ENCODE peak calls at places on chromosomes 12 and 14, in four cellular contexts. One of them, this sample, is unnamed.
A peak's percentile ranks its signal among the peaks of the same experiment; 100 is the strongest.

GRCh38 chr12:19894049-19894448 is 454.8 kb downstream of the AEBP2 start:
- DNase-seq in GM23248: peak; percentile 70
- DNase-seq in small intestine: no peak
- DNase-seq in iPS DF 6.9: no peak
- DNase-seq in this sample: no peak

GRCh38 chr14:99441157-99441870 is 39.3 kb downstream of the SETD3 start:
- DNase-seq in GM23248: no peak
- DNase-seq in small intestine: no peak
- DNase-seq in iPS DF 6.9: no peak
- DNase-seq in this sample: no peak

GRCh38 chr14:68506021-68506644 is 286.7 kb downstream of the ZFP36L1 start:
- DNase-seq in iPS DF 6.9: no peak
- DNase-seq in GM23248: peak; percentile 85
- DNase-seq in small intestine: no peak
- DNase-seq in this sample: no peak

GRCh38 chr14:105365681-105366080 is 32.7 kb upstream of the TEX22 start:
- DNase-seq in GM23248: no peak
- DNase-seq in small intestine: no peak
- DNase-seq in iPS DF 6.9: no peak
- DNase-seq in this sample: no peak

GRCh38 chr12:9909724-9910123 is 22.4 kb downstream of the CLEC2A start:
- DNase-seq in GM23248: no peak
- DNase-seq in iPS DF 6.9: no peak
- DNase-seq in small intestine: no peak
- DNase-seq in this sample: no peak

GRCh38 chr14:35341454-35342159 is 49.4 kb downstream of the PSMA6 start:
- DNase-seq in GM23248: peak; percentile 94
- DNase-seq in iPS DF 6.9: no peak
- DNase-seq in small intestine: peak; percentile 98
- DNase-seq in this sample: peak; percentile 98

GRCh38 chr12:65668981-65669695 is 155.1 kb upstream of the HMGA2 start:
- DNase-seq in iPS DF 6.9: no peak
- DNase-seq in small intestine: no peak
- DNase-seq in GM23248: peak; percentile 24
- DNase-seq in this sample: no peak

GRCh38 chr14:100398044-100398443 is 74.9 kb downstream of the SLC25A47 start:
- DNase-seq in small intestine: peak; percentile 82
- DNase-seq in iPS DF 6.9: no peak
- DNase-seq in GM23248: no peak
- DNase-seq in this sample: peak; percentile 67

GRCh38 chr14:101552786-101553231 is 8.5 kb upstream of the DIO3 start:
- DNase-seq in GM23248: no peak
- DNase-seq in iPS DF 6.9: no peak
- DNase-seq in small intestine: peak; percentile 5
- DNase-seq in this sample: peak; percentile 46

GRCh38 chr12:113086249-113087164 is 30.0 kb downstream of the DTX1 start:
- DNase-seq in GM23248: no peak
- DNase-seq in iPS DF 6.9: no peak
- DNase-seq in small intestine: peak; percentile 32
- DNase-seq in this sample: no peak

GRCh38 chr12:102965281-102966155 is 8.0 kb downstream of the ASCL1 start:
- DNase-seq in small intestine: no peak
- DNase-seq in GM23248: no peak
- DNase-seq in iPS DF 6.9: no peak
- DNase-seq in this sample: no peak

GRCh38 chr12:88472248-88472647 is 108.0 kb downstream of the KITLG start:
- DNase-seq in small intestine: no peak
- DNase-seq in GM23248: peak; percentile 38
- DNase-seq in iPS DF 6.9: no peak
- DNase-seq in this sample: no peak

GRCh38 chr12:93912086-93912733 is 235.0 kb downstream of the CRADD start:
- DNase-seq in GM23248: no peak
- DNase-seq in iPS DF 6.9: no peak
- DNase-seq in small intestine: peak; percentile 72
- DNase-seq in this sample: no peak

GRCh38 chr12:67690656-67691055 is 42.1 kb downstream of the DYRK2 start:
- DNase-seq in GM23248: no peak
- DNase-seq in iPS DF 6.9: no peak
- DNase-seq in small intestine: no peak
- DNase-seq in this sample: no peak

GRCh38 chr12:24739094-24739779 is 209.7 kb downstream of the BCAT1 start:
- DNase-seq in small intestine: no peak
- DNase-seq in iPS DF 6.9: no peak
- DNase-seq in GM23248: no peak
- DNase-seq in this sample: no peak

GRCh38 chr14:90781344-90781761 is 34.9 kb downstream of the TTC7B start:
- DNase-seq in small intestine: no peak
- DNase-seq in iPS DF 6.9: no peak
- DNase-seq in GM23248: peak; percentile 85
- DNase-seq in this sample: no peak

GRCh38 chr14:99731536-99732435 is 47.7 kb downstream of the CYP46A1 start:
- DNase-seq in iPS DF 6.9: no peak
- DNase-seq in GM23248: no peak
- DNase-seq in small intestine: no peak
- DNase-seq in this sample: no peak

GRCh38 chr14:80845877-80846276 is 95.7 kb downstream of the CEP128 start:
- DNase-seq in GM23248: no peak
- DNase-seq in small intestine: no peak
- DNase-seq in iPS DF 6.9: no peak
- DNase-seq in this sample: no peak

GRCh38 chr12:15591811-15592210 is 197.4 kb downstream of the EPS8 start:
- DNase-seq in small intestine: no peak
- DNase-seq in iPS DF 6.9: no peak
- DNase-seq in GM23248: no peak
- DNase-seq in this sample: no peak

GRCh38 chr14:69780952-69781351 is 14.0 kb downstream of the SRSF5 start:
- DNase-seq in small intestine: no peak
- DNase-seq in GM23248: no peak
- DNase-seq in iPS DF 6.9: no peak
- DNase-seq in this sample: no peak

GRCh38 chr14:69784942-69785341 is 12.1 kb downstream of the SLC10A1 start:
- DNase-seq in iPS DF 6.9: no peak
- DNase-seq in small intestine: no peak
- DNase-seq in GM23248: no peak
- DNase-seq in this sample: no peak

GRCh38 chr14:69779088-69779487 is 12.1 kb downstream of the SRSF5 start:
- DNase-seq in GM23248: no peak
- DNase-seq in iPS DF 6.9: no peak
- DNase-seq in small intestine: no peak
- DNase-seq in this sample: no peak

GRCh38 chr14:69776875-69777453 is 10.0 kb downstream of the SRSF5 start:
- DNase-seq in GM23248: no peak
- DNase-seq in small intestine: no peak
- DNase-seq in iPS DF 6.9: no peak
- DNase-seq in this sample: no peak

GRCh38 chr14:69780092-69780491 is 13.2 kb downstream of the SRSF5 start:
- DNase-seq in iPS DF 6.9: no peak
- DNase-seq in GM23248: no peak
- DNase-seq in small intestine: no peak
- DNase-seq in this sample: no peak
- H3K36me3 ChIP-seq in iPS DF 6.9: peaks cover 4% of the 10 kb centered on the region
- H3K36me3 ChIP-seq in GM23248: peaks cover 47% of the 10 kb centered on the region
- H3K36me3 ChIP-seq in small intestine: peaks cover 17% of the 10 kb centered on the region
- H3K36me3 ChIP-seq in this sample: peaks cover 8% of the 10 kb centered on the region

DNA sequence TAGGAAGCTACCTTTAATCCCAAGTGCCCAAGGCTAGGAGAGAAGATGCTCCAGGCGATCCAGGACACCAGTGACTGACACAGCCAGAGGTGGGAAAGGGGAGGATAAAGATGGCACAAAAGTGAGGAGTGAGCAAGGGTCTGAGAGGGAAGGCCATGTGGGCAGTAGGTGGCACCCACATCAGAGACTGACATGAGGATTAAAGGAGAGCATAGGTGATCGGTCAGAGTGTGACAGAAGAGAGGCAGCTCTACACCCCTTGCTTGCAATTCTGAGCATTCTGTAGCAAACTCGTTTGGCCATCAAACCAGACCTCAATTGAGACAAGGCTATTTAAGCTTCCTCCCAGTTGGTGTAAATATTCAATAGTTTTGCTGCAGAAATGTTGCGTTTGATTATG is 724 bp upstream of the CD27 start:
- DNase-seq in small intestine: no peak
- DNase-seq in iPS DF 6.9: no peak
- DNase-seq in GM23248: no peak
- DNase-seq in this sample: no peak
- H3K4me1 ChIP-seq in small intestine: no peaks in the 10 kb centered on the region
- H3K4me1 ChIP-seq in iPS DF 6.9: no peaks in the 10 kb centered on the region
- H3K4me1 ChIP-seq in GM23248: no peaks in the 10 kb centered on the region
- H3K4me1 ChIP-seq in this sample: no peaks in the 10 kb centered on the region

GRCh38 chr14:102711207-102711606 is 66.0 kb upstream of the TRAF3 start:
- DNase-seq in GM23248: no peak
- DNase-seq in iPS DF 6.9: no peak
- DNase-seq in small intestine: no peak
- DNase-seq in this sample: no peak
- H3K36me3 ChIP-seq in GM23248: peaks cover 24% of the 10 kb centered on the region
- H3K36me3 ChIP-seq in iPS DF 6.9: no peaks in the 10 kb centered on the region
- H3K36me3 ChIP-seq in small intestine: peaks cover 14% of the 10 kb centered on the region
- H3K36me3 ChIP-seq in this sample: peaks cover 10% of the 10 kb centered on the region

GRCh38 chr14:42671636-42672035 is 1065.0 kb downstream of the LRFN5 start:
- DNase-seq in small intestine: no peak
- DNase-seq in GM23248: no peak
- DNase-seq in iPS DF 6.9: no peak
- DNase-seq in this sample: no peak

GRCh38 chr14:42673963-42674362 is 1067.3 kb downstream of the LRFN5 start:
- DNase-seq in iPS DF 6.9: no peak
- DNase-seq in small intestine: no peak
- DNase-seq in GM23248: no peak
- DNase-seq in this sample: no peak

DNA sequence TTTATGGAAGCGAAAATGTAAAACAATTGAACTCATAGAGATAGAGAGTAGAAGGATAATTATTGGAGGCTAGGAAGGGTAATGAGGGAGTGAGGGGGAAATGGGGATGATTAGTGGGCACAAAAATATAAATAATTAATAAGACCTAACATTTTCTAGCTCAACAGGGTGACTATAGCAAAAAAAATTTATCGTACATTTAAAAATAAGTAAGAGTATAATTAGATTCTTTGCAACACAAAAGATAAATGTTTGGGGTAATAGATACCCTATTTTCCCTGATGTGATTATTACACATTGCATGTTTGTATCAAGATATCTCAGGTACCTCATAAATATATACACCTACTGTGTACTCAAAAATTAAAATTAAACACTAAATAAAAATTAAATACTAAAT is 1070.0 kb downstream of the LRFN5 start:
- DNase-seq in small intestine: no peak
- DNase-seq in GM23248: no peak
- DNase-seq in iPS DF 6.9: no peak
- DNase-seq in this sample: no peak
- H3K4me1 ChIP-seq in small intestine: no peaks in the 10 kb centered on the region
- H3K4me1 ChIP-seq in GM23248: no peaks in the 10 kb centered on the region
- H3K4me1 ChIP-seq in iPS DF 6.9: no peaks in the 10 kb centered on the region
- H3K4me1 ChIP-seq in this sample: no peaks in the 10 kb centered on the region

GRCh38 chr12:120139958-120140357 is 23.4 kb upstream of the RAB35 start:
- DNase-seq in GM23248: no peak
- DNase-seq in small intestine: no peak
- DNase-seq in iPS DF 6.9: no peak
- DNase-seq in this sample: no peak

GRCh38 chr12:120142231-120142877 is 25.8 kb upstream of the RAB35 start:
- DNase-seq in iPS DF 6.9: no peak
- DNase-seq in GM23248: no peak
- DNase-seq in small intestine: no peak
- DNase-seq in this sample: no peak

GRCh38 chr12:120144215-120144614 is 27.7 kb upstream of the RAB35 start:
- DNase-seq in iPS DF 6.9: no peak
- DNase-seq in small intestine: no peak
- DNase-seq in GM23248: no peak
- DNase-seq in this sample: no peak

GRCh38 chr12:120140603-120141002 is 24.1 kb upstream of the RAB35 start:
- DNase-seq in small intestine: no peak
- DNase-seq in iPS DF 6.9: no peak
- DNase-seq in GM23248: peak; percentile 10
- DNase-seq in this sample: no peak

GRCh38 chr12:120141336-120141735 is 24.8 kb upstream of the RAB35 start:
- DNase-seq in GM23248: no peak
- DNase-seq in iPS DF 6.9: no peak
- DNase-seq in small intestine: no peak
- DNase-seq in this sample: no peak
- H3K36me3 ChIP-seq in GM23248: peaks cover 66% of the 10 kb centered on the region
- H3K36me3 ChIP-seq in iPS DF 6.9: peaks cover 63% of the 10 kb centered on the region
- H3K36me3 ChIP-seq in small intestine: peaks cover 47% of the 10 kb centered on the region
- H3K36me3 ChIP-seq in this sample: peaks cover 41% of the 10 kb centered on the region

DNA sequence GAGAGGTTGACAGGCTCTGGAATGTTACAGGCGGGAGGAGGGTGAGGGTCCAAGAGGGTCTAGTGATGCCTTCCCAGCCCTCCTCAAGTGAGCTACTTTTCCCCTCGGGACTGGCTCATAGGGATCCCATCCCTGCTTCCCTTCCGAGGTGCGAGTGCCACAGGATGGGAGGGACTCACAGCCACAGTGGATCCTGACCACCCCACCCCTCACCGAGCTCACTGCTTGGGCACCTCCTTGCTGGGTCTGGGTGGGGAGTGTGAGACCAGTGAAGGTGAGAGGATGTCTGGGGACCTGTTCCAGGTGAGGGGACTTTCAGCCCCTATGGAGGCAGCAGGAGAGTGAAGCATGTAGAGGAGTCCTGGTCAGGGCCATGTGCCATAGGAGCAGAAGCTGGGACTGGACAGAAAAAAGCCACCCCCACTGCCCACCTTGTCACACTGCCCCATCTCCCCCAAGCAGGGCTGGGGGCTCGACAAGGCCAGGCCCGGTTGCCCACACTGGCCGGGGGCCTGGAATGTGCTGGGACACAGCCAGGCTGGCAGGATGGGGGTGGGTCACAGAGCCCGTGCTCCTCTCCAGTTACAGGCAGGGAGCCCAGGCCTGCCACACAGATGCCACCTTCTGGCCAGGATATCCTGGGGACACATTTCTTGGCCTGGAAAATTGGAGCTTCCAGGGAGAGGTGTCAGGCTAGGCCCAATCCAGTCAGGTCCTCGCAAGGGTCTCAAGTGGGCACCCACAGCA is 1.7 kb upstream of the TNS2 start:
- DNase-seq in iPS DF 6.9: no peak
- DNase-seq in small intestine: peak; percentile 63
- DNase-seq in GM23248: peak; percentile 59
- DNase-seq in this sample: peak; percentile 74
- H3K4me1 ChIP-seq in iPS DF 6.9: peaks cover 29% of the 10 kb centered on the region
- H3K4me1 ChIP-seq in small intestine: peaks cover 10% of the 10 kb centered on the region
- H3K4me1 ChIP-seq in GM23248: peaks cover 64% of the 10 kb centered on the region
- H3K4me1 ChIP-seq in this sample: peaks cover 32% of the 10 kb centered on the region

GRCh38 chr14:61724133-61724532 is 28.8 kb downstream of the HIF1A start:
- DNase-seq in small intestine: no peak
- DNase-seq in iPS DF 6.9: no peak
- DNase-seq in GM23248: no peak
- DNase-seq in this sample: no peak
- H3K36me3 ChIP-seq in small intestine: peaks cover 11% of the 10 kb centered on the region
- H3K36me3 ChIP-seq in iPS DF 6.9: peaks cover 8% of the 10 kb centered on the region
- H3K36me3 ChIP-seq in GM23248: peaks cover 90% of the 10 kb centered on the region
- H3K36me3 ChIP-seq in this sample: no peaks in the 10 kb centered on the region

DNA sequence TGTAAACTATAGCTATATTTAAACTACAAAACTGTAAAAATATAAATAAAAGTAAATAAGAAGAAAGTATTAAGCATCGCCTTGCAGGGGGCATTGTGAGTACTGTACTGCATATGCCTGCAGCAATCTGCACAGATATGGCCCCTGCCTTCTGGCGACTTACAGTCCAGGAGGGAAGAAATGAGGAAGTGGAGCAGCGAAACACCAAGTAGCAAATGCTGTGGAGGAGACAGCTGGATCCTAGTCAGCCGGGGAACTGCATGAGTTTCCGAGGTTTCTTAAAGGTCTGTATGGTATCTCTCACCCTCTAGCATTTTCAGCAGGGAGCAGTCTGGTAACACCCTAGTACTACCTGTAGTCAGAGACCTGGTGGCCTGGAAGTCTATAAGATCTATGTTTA is 256.9 kb downstream of the CACNA1C start:
- DNase-seq in iPS DF 6.9: no peak
- DNase-seq in small intestine: no peak
- DNase-seq in GM23248: no peak
- DNase-seq in this sample: no peak
- H3K4me1 ChIP-seq in iPS DF 6.9: peaks cover 3% of the 10 kb centered on the region
- H3K4me1 ChIP-seq in small intestine: no peaks in the 10 kb centered on the region
- H3K4me1 ChIP-seq in GM23248: peaks cover 31% of the 10 kb centered on the region
- H3K4me1 ChIP-seq in this sample: no peaks in the 10 kb centered on the region

This sample was measured in colonic mucosa.